ENCODE peak calls at places on chromosomes 6 and 20, in eight cellular contexts. One of them, this sample, is unnamed.
A peak's percentile ranks its signal among the peaks of the same experiment; 100 is the strongest.

GRCh38 chr6:52087498-52087999 is at the start of gene PKHD1:
- DNase-seq in endothelial cell: no peak
- DNase-seq in type B pancreatic cell: no peak
- DNase-seq in nephron progenitor cell: no peak
- DNase-seq in A549: no peak
- DNase-seq in fibroblast of lung: no peak
- DNase-seq in neural crest cell: no peak
- DNase-seq in breast epithelium: no peak
- DNase-seq in this sample: no peak

GRCh38 chr6:20403766-20404640 is 2.3 kb downstream of the E2F3 start:
- DNase-seq in endothelial cell: no peak
- DNase-seq in type B pancreatic cell: peak; percentile 73
- DNase-seq in nephron progenitor cell: no peak
- DNase-seq in A549: peak; percentile 63
- DNase-seq in fibroblast of lung: peak; percentile 65
- DNase-seq in neural crest cell: peak; percentile 55
- DNase-seq in breast epithelium: no peak
- DNase-seq in this sample: no peak

GRCh38 chr6:85756982-85757381 is 114.3 kb upstream of the SYNCRIP start:
- DNase-seq in endothelial cell: no peak
- DNase-seq in type B pancreatic cell: no peak
- DNase-seq in nephron progenitor cell: no peak
- DNase-seq in A549: peak; percentile 23
- DNase-seq in fibroblast of lung: peak; percentile 17
- DNase-seq in neural crest cell: no peak
- DNase-seq in breast epithelium: no peak
- DNase-seq in this sample: no peak

GRCh38 chr6:26327450-26328264 is 37.3 kb upstream of the BTN3A2 start:
- DNase-seq in endothelial cell: peak; percentile 73
- DNase-seq in type B pancreatic cell: peak; percentile 77
- DNase-seq in nephron progenitor cell: peak; percentile 71
- DNase-seq in A549: peak; percentile 87
- DNase-seq in fibroblast of lung: peak; percentile 68
- DNase-seq in neural crest cell: peak; percentile 67
- DNase-seq in breast epithelium: no peak
- DNase-seq in this sample: no peak

GRCh38 chr6:72035966-72036365 is 149.6 kb downstream of the RIMS1 start:
- DNase-seq in endothelial cell: no peak
- DNase-seq in type B pancreatic cell: no peak
- DNase-seq in nephron progenitor cell: no peak
- DNase-seq in A549: no peak
- DNase-seq in fibroblast of lung: no peak
- DNase-seq in neural crest cell: no peak
- DNase-seq in breast epithelium: no peak
- DNase-seq in this sample: no peak

GRCh38 chr6:29552512-29553051 is 7.0 kb downstream of the UBD start:
- DNase-seq in endothelial cell: no peak
- DNase-seq in type B pancreatic cell: no peak
- DNase-seq in nephron progenitor cell: no peak
- DNase-seq in A549: peak; percentile 31
- DNase-seq in fibroblast of lung: peak; percentile 53
- DNase-seq in neural crest cell: no peak
- DNase-seq in breast epithelium: no peak
- DNase-seq in this sample: no peak

GRCh38 chr6:166567107-166567506 is 19.4 kb downstream of the RAMACL start:
- DNase-seq in endothelial cell: no peak
- DNase-seq in type B pancreatic cell: no peak
- DNase-seq in nephron progenitor cell: no peak
- DNase-seq in A549: no peak
- DNase-seq in fibroblast of lung: peak; percentile 99
- DNase-seq in neural crest cell: no peak
- DNase-seq in breast epithelium: no peak
- DNase-seq in this sample: no peak

GRCh38 chr20:1299522-1299921 is 29.4 kb downstream of the SDCBP2 start:
- DNase-seq in endothelial cell: peak; percentile 27
- DNase-seq in type B pancreatic cell: no peak
- DNase-seq in nephron progenitor cell: no peak
- DNase-seq in A549: peak; percentile 34
- DNase-seq in fibroblast of lung: no peak
- DNase-seq in neural crest cell: no peak
- DNase-seq in breast epithelium: no peak
- DNase-seq in this sample: no peak

GRCh38 chr20:23637282-23638221 is at the start of gene CST3:
- DNase-seq in endothelial cell: peak; percentile 68
- DNase-seq in type B pancreatic cell: peak; percentile 85
- DNase-seq in nephron progenitor cell: peak; percentile 84
- DNase-seq in A549: peak; percentile 91
- DNase-seq in fibroblast of lung: peak; percentile 87
- DNase-seq in neural crest cell: peak; percentile 63
- DNase-seq in breast epithelium: peak; percentile 85
- DNase-seq in this sample: peak; percentile 75

GRCh38 chr6:96675617-96676016 is 112.7 kb downstream of the FHL5 start:
- DNase-seq in endothelial cell: no peak
- DNase-seq in type B pancreatic cell: no peak
- DNase-seq in nephron progenitor cell: no peak
- DNase-seq in A549: no peak
- DNase-seq in fibroblast of lung: no peak
- DNase-seq in neural crest cell: no peak
- DNase-seq in breast epithelium: no peak
- DNase-seq in this sample: no peak

GRCh38 chr6:53513519-53513966 is 31.4 kb downstream of the GCLC start:
- DNase-seq in endothelial cell: no peak
- DNase-seq in type B pancreatic cell: no peak
- DNase-seq in nephron progenitor cell: no peak
- DNase-seq in A549: no peak
- DNase-seq in fibroblast of lung: no peak
- DNase-seq in neural crest cell: no peak
- DNase-seq in breast epithelium: no peak
- DNase-seq in this sample: no peak

GRCh38 chr6:40588480-40588879 is 1.3 kb upstream of the LRFN2 start:
- DNase-seq in endothelial cell: no peak
- DNase-seq in type B pancreatic cell: no peak
- DNase-seq in nephron progenitor cell: no peak
- DNase-seq in A549: no peak
- DNase-seq in fibroblast of lung: no peak
- DNase-seq in neural crest cell: no peak
- DNase-seq in breast epithelium: no peak
- DNase-seq in this sample: no peak
- TF ChIP-seq CTCF in endothelial cell: no peak
- TF ChIP-seq CTCF in type B pancreatic cell: no peak
- TF ChIP-seq CTCF in nephron progenitor cell: no peak
- TF ChIP-seq CTCF in A549: no peak
- TF ChIP-seq CTCF in fibroblast of lung: no peak
- TF ChIP-seq CTCF in neural crest cell: no peak
- TF ChIP-seq CTCF in breast epithelium: no peak
- TF ChIP-seq CTCF in this sample: no peak

DNA sequence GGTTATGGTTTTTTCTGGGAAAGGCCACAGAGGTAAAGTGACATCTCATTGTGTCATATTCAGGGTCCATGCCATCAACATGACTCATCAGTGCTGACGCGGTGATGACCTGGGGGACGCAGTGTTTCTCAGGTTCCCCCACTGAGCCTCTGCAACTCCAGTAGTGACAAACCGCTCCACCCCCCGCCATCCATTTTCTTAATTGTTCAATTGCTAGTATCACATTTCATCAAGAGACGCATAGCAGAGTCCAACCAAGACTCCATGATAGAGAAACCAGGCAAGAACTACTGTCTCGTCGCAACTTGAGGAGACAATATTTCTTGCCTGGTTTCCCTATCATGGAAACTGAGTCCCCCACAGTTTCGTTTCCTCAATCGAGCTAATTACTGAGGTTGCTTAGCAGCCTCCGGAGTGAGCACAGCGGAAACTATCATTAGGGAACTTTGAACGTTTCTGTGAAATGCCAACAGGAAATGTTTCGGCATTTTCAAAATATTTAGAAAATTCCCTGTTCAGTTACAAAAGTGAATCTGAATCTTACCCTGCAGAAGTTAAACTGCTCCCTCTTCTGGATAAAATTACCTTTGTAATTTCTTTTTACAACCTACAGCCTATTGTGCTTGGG is 12.2 kb upstream of the SERPINB1 start:
- DNase-seq in endothelial cell: no peak
- DNase-seq in type B pancreatic cell: no peak
- DNase-seq in nephron progenitor cell: peak; percentile 58
- DNase-seq in A549: peak; percentile 80
- DNase-seq in fibroblast of lung: peak; percentile 75
- DNase-seq in neural crest cell: no peak
- DNase-seq in breast epithelium: no peak
- DNase-seq in this sample: no peak
- TF ChIP-seq CTCF in endothelial cell: peak; percentile 22
- TF ChIP-seq CTCF in type B pancreatic cell: peak; percentile 47
- TF ChIP-seq CTCF in nephron progenitor cell: no peak
- TF ChIP-seq CTCF in A549: peak; percentile 48
- TF ChIP-seq CTCF in fibroblast of lung: peak; percentile 15
- TF ChIP-seq CTCF in neural crest cell: peak; percentile 59
- TF ChIP-seq CTCF in breast epithelium: peak; percentile 43
- TF ChIP-seq CTCF in this sample: no peak

GRCh38 chr6:15627829-15628228 is 35.0 kb downstream of the DTNBP1 start:
- DNase-seq in endothelial cell: no peak
- DNase-seq in type B pancreatic cell: no peak
- DNase-seq in nephron progenitor cell: no peak
- DNase-seq in A549: no peak
- DNase-seq in fibroblast of lung: peak; percentile 13
- DNase-seq in neural crest cell: no peak
- DNase-seq in breast epithelium: no peak
- DNase-seq in this sample: no peak

GRCh38 chr6:15628499-15629131 is 34.2 kb downstream of the DTNBP1 start:
- DNase-seq in endothelial cell: no peak
- DNase-seq in type B pancreatic cell: no peak
- DNase-seq in nephron progenitor cell: no peak
- DNase-seq in A549: no peak
- DNase-seq in fibroblast of lung: peak; percentile 92
- DNase-seq in neural crest cell: no peak
- DNase-seq in breast epithelium: no peak
- DNase-seq in this sample: no peak

GRCh38 chr6:15630202-15630601 is 32.6 kb downstream of the DTNBP1 start:
- DNase-seq in endothelial cell: no peak
- DNase-seq in type B pancreatic cell: no peak
- DNase-seq in nephron progenitor cell: no peak
- DNase-seq in A549: no peak
- DNase-seq in fibroblast of lung: no peak
- DNase-seq in neural crest cell: no peak
- DNase-seq in breast epithelium: no peak
- DNase-seq in this sample: no peak

GRCh38 chr6:15631380-15631913 is 31.4 kb downstream of the DTNBP1 start:
- DNase-seq in endothelial cell: no peak
- DNase-seq in type B pancreatic cell: no peak
- DNase-seq in nephron progenitor cell: no peak
- DNase-seq in A549: no peak
- DNase-seq in fibroblast of lung: no peak
- DNase-seq in neural crest cell: no peak
- DNase-seq in breast epithelium: no peak
- DNase-seq in this sample: no peak

GRCh38 chr6:15629487-15629886 is 33.3 kb downstream of the DTNBP1 start:
- DNase-seq in endothelial cell: no peak
- DNase-seq in type B pancreatic cell: no peak
- DNase-seq in nephron progenitor cell: no peak
- DNase-seq in A549: no peak
- DNase-seq in fibroblast of lung: no peak
- DNase-seq in neural crest cell: no peak
- DNase-seq in breast epithelium: no peak
- DNase-seq in this sample: no peak
- TF ChIP-seq CTCF in endothelial cell: no peak
- TF ChIP-seq CTCF in type B pancreatic cell: no peak
- TF ChIP-seq CTCF in nephron progenitor cell: no peak
- TF ChIP-seq CTCF in A549: no peak
- TF ChIP-seq CTCF in fibroblast of lung: no peak
- TF ChIP-seq CTCF in neural crest cell: no peak
- TF ChIP-seq CTCF in breast epithelium: no peak
- TF ChIP-seq CTCF in this sample: no peak

GRCh38 chr6:168192195-168192900 is 113.3 kb upstream of the FRMD1 start:
- DNase-seq in endothelial cell: no peak
- DNase-seq in type B pancreatic cell: peak; percentile 45
- DNase-seq in nephron progenitor cell: no peak
- DNase-seq in A549: no peak
- DNase-seq in fibroblast of lung: no peak
- DNase-seq in neural crest cell: no peak
- DNase-seq in breast epithelium: no peak
- DNase-seq in this sample: no peak

GRCh38 chr6:168188974-168189678 is 110.1 kb upstream of the FRMD1 start:
- DNase-seq in endothelial cell: no peak
- DNase-seq in type B pancreatic cell: peak; percentile 64
- DNase-seq in nephron progenitor cell: no peak
- DNase-seq in A549: no peak
- DNase-seq in fibroblast of lung: no peak
- DNase-seq in neural crest cell: no peak
- DNase-seq in breast epithelium: no peak
- DNase-seq in this sample: no peak

GRCh38 chr6:168188310-168188973 is 109.4 kb upstream of the FRMD1 start:
- DNase-seq in endothelial cell: no peak
- DNase-seq in type B pancreatic cell: peak; percentile 48
- DNase-seq in nephron progenitor cell: no peak
- DNase-seq in A549: no peak
- DNase-seq in fibroblast of lung: no peak
- DNase-seq in neural crest cell: no peak
- DNase-seq in breast epithelium: no peak
- DNase-seq in this sample: no peak

GRCh38 chr6:168190646-168191443 is 111.8 kb upstream of the FRMD1 start:
- DNase-seq in endothelial cell: no peak
- DNase-seq in type B pancreatic cell: peak; percentile 62
- DNase-seq in nephron progenitor cell: no peak
- DNase-seq in A549: no peak
- DNase-seq in fibroblast of lung: no peak
- DNase-seq in neural crest cell: no peak
- DNase-seq in breast epithelium: no peak
- DNase-seq in this sample: no peak

DNA sequence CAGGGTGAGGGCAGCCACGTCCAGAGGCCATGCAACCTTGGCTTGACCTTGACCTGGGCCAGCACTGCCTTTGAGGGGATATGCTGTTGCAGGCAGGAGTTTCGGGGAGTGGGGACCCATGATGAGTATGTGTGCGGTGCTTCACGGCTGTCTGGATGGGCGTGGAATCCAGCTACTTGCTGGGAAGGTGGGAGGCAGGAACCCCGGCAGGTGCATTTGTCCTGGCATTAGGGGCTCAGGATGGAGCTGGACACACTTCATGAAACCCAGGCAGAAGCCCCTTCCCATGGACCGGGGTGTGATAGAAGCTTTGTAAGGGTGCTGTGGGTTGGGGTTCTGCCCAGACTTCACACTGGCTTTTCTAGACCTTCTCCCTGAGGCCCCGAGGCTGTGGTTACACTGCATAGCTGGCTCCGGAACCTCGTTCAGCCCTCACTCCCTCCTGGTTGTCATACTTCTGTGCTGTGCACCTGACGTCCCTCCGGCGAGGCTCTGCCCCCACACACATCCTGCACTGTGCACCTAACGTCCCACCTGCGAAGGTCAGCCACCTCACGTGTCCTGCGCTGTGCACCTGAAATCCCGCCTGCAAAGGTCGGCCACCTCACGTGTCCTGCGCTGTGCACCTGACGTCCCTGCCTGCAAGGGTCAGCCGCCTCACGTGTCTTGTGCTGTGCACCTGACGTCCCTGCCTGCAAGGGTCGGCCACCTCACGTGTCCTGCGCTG is 110.8 kb upstream of the FRMD1 start:
- DNase-seq in endothelial cell: no peak
- DNase-seq in type B pancreatic cell: peak; percentile 62
- DNase-seq in nephron progenitor cell: no peak
- DNase-seq in A549: no peak
- DNase-seq in fibroblast of lung: no peak
- DNase-seq in neural crest cell: no peak
- DNase-seq in breast epithelium: no peak
- DNase-seq in this sample: no peak
- TF ChIP-seq CTCF in endothelial cell: no peak
- TF ChIP-seq CTCF in type B pancreatic cell: no peak
- TF ChIP-seq CTCF in nephron progenitor cell: no peak
- TF ChIP-seq CTCF in A549: no peak
- TF ChIP-seq CTCF in fibroblast of lung: no peak
- TF ChIP-seq CTCF in neural crest cell: no peak
- TF ChIP-seq CTCF in breast epithelium: no peak
- TF ChIP-seq CTCF in this sample: no peak

This sample was measured in D721Med.